ENCODE peak calls at places on chromosomes 16 and 17, in ten cellular contexts. One of them, this sample, is unnamed.

GRCh38 chr17:35738519-35739133 is 7.2 kb downstream of the RASL10B start:
- DNase-seq in CD4-positive, alpha-beta memory T cell: no peak
- DNase-seq in mesendoderm: no peak
- DNase-seq in pancreas: no peak
- DNase-seq in tibial nerve: no peak
- DNase-seq in NCI-H460: no peak
- DNase-seq in IMR-90: no peak
- DNase-seq in non-pigmented ciliary epithelial cell: no peak
- DNase-seq in GM04504: no peak
- DNase-seq in Peyer's patch: no peak
- DNase-seq in this sample: no peak

GRCh38 chr16:70681382-70682238 is 4.2 kb downstream of the MTSS2 start:
- DNase-seq in CD4-positive, alpha-beta memory T cell: no peak
- DNase-seq in mesendoderm: no peak
- DNase-seq in pancreas: no peak
- DNase-seq in tibial nerve: no peak
- DNase-seq in NCI-H460: no peak
- DNase-seq in IMR-90: no peak
- DNase-seq in non-pigmented ciliary epithelial cell: no peak
- DNase-seq in GM04504: no peak
- DNase-seq in Peyer's patch: no peak
- DNase-seq in this sample: no peak

GRCh38 chr16:89035698-89036570 is 57.7 kb upstream of the ACSF3 start:
- DNase-seq in CD4-positive, alpha-beta memory T cell: no peak
- DNase-seq in mesendoderm: no peak
- DNase-seq in pancreas: no peak
- DNase-seq in tibial nerve: no peak
- DNase-seq in NCI-H460: no peak
- DNase-seq in IMR-90: no peak
- DNase-seq in non-pigmented ciliary epithelial cell: no peak
- DNase-seq in GM04504: no peak
- DNase-seq in Peyer's patch: no peak
- DNase-seq in this sample: no peak

GRCh38 chr17:16046966-16047365 is 47.3 kb downstream of the TTC19 start:
- DNase-seq in CD4-positive, alpha-beta memory T cell: no peak
- DNase-seq in mesendoderm: no peak
- DNase-seq in pancreas: no peak
- DNase-seq in tibial nerve: no peak
- DNase-seq in NCI-H460: no peak
- DNase-seq in IMR-90: peak
- DNase-seq in non-pigmented ciliary epithelial cell: peak
- DNase-seq in GM04504: no peak
- DNase-seq in Peyer's patch: no peak
- DNase-seq in this sample: no peak

GRCh38 chr16:49884033-49884707 is 28.3 kb upstream of the ZNF423 start:
- DNase-seq in CD4-positive, alpha-beta memory T cell: no peak
- DNase-seq in mesendoderm: peak
- DNase-seq in pancreas: no peak
- DNase-seq in tibial nerve: no peak
- DNase-seq in NCI-H460: no peak
- DNase-seq in IMR-90: no peak
- DNase-seq in non-pigmented ciliary epithelial cell: no peak
- DNase-seq in GM04504: no peak
- DNase-seq in Peyer's patch: peak
- DNase-seq in this sample: peak

GRCh38 chr17:68603663-68604062 is 2.5 kb upstream of the FAM20A start:
- DNase-seq in CD4-positive, alpha-beta memory T cell: no peak
- DNase-seq in mesendoderm: no peak
- DNase-seq in pancreas: no peak
- DNase-seq in tibial nerve: no peak
- DNase-seq in NCI-H460: no peak
- DNase-seq in IMR-90: no peak
- DNase-seq in non-pigmented ciliary epithelial cell: no peak
- DNase-seq in GM04504: no peak
- DNase-seq in Peyer's patch: no peak
- DNase-seq in this sample: no peak

GRCh38 chr17:29155235-29155965 is 24.8 kb downstream of the MYO18A start:
- DNase-seq in CD4-positive, alpha-beta memory T cell: peak
- DNase-seq in mesendoderm: peak
- DNase-seq in pancreas: peak
- DNase-seq in tibial nerve: no peak
- DNase-seq in NCI-H460: peak
- DNase-seq in IMR-90: peak
- DNase-seq in non-pigmented ciliary epithelial cell: no peak
- DNase-seq in GM04504: no peak
- DNase-seq in Peyer's patch: peak
- DNase-seq in this sample: peak

GRCh38 chr16:72523087-72523486 is 351.1 kb upstream of the PMFBP1 start:
- DNase-seq in CD4-positive, alpha-beta memory T cell: no peak
- DNase-seq in mesendoderm: no peak
- DNase-seq in pancreas: no peak
- DNase-seq in tibial nerve: no peak
- DNase-seq in NCI-H460: no peak
- DNase-seq in IMR-90: no peak
- DNase-seq in non-pigmented ciliary epithelial cell: no peak
- DNase-seq in GM04504: no peak
- DNase-seq in Peyer's patch: no peak
- DNase-seq in this sample: no peak

GRCh38 chr16:79299154-79299799 is 301.3 kb downstream of the MAF start:
- DNase-seq in CD4-positive, alpha-beta memory T cell: no peak
- DNase-seq in mesendoderm: no peak
- DNase-seq in pancreas: no peak
- DNase-seq in tibial nerve: no peak
- DNase-seq in NCI-H460: no peak
- DNase-seq in IMR-90: no peak
- DNase-seq in non-pigmented ciliary epithelial cell: no peak
- DNase-seq in GM04504: no peak
- DNase-seq in Peyer's patch: no peak
- DNase-seq in this sample: no peak

GRCh38 chr16:27455700-27456099 is 53.7 kb downstream of the IL21R start:
- DNase-seq in CD4-positive, alpha-beta memory T cell: peak
- DNase-seq in mesendoderm: no peak
- DNase-seq in pancreas: no peak
- DNase-seq in tibial nerve: no peak
- DNase-seq in NCI-H460: no peak
- DNase-seq in IMR-90: no peak
- DNase-seq in non-pigmented ciliary epithelial cell: no peak
- DNase-seq in GM04504: no peak
- DNase-seq in Peyer's patch: no peak
- DNase-seq in this sample: no peak

GRCh38 chr16:73848993-73849392 is 447.6 kb upstream of the PSMD7 start:
- DNase-seq in CD4-positive, alpha-beta memory T cell: no peak
- DNase-seq in mesendoderm: no peak
- DNase-seq in pancreas: no peak
- DNase-seq in tibial nerve: no peak
- DNase-seq in NCI-H460: peak
- DNase-seq in IMR-90: no peak
- DNase-seq in non-pigmented ciliary epithelial cell: no peak
- DNase-seq in GM04504: no peak
- DNase-seq in Peyer's patch: peak
- DNase-seq in this sample: peak

GRCh38 chr16:87295259-87295658 is 21.9 kb downstream of the C16orf95 start:
- DNase-seq in CD4-positive, alpha-beta memory T cell: peak
- DNase-seq in mesendoderm: peak
- DNase-seq in pancreas: no peak
- DNase-seq in tibial nerve: no peak
- DNase-seq in NCI-H460: no peak
- DNase-seq in IMR-90: no peak
- DNase-seq in non-pigmented ciliary epithelial cell: no peak
- DNase-seq in GM04504: no peak
- DNase-seq in Peyer's patch: no peak
- DNase-seq in this sample: no peak

GRCh38 chr16:84672276-84673202 is 24.2 kb downstream of the KLHL36 start:
- DNase-seq in CD4-positive, alpha-beta memory T cell: peak
- DNase-seq in mesendoderm: peak
- DNase-seq in pancreas: peak
- DNase-seq in tibial nerve: peak
- DNase-seq in NCI-H460: peak
- DNase-seq in IMR-90: peak
- DNase-seq in non-pigmented ciliary epithelial cell: no peak
- DNase-seq in GM04504: peak
- DNase-seq in Peyer's patch: peak
- DNase-seq in this sample: peak

GRCh38 chr17:6544770-6545169 is 11.6 kb downstream of the PITPNM3 start:
- DNase-seq in CD4-positive, alpha-beta memory T cell: no peak
- DNase-seq in mesendoderm: no peak
- DNase-seq in pancreas: no peak
- DNase-seq in tibial nerve: no peak
- DNase-seq in NCI-H460: no peak
- DNase-seq in IMR-90: no peak
- DNase-seq in non-pigmented ciliary epithelial cell: no peak
- DNase-seq in GM04504: no peak
- DNase-seq in Peyer's patch: no peak
- DNase-seq in this sample: no peak

GRCh38 chr16:10868562-10869469 is 8.2 kb upstream of the CIITA start:
- DNase-seq in CD4-positive, alpha-beta memory T cell: no peak
- DNase-seq in mesendoderm: no peak
- DNase-seq in pancreas: no peak
- DNase-seq in tibial nerve: no peak
- DNase-seq in NCI-H460: no peak
- DNase-seq in IMR-90: no peak
- DNase-seq in non-pigmented ciliary epithelial cell: no peak
- DNase-seq in GM04504: no peak
- DNase-seq in Peyer's patch: peak
- DNase-seq in this sample: peak

GRCh38 chr16:24701521-24701951 is 27.9 kb upstream of the TNRC6A start:
- DNase-seq in CD4-positive, alpha-beta memory T cell: no peak
- DNase-seq in mesendoderm: no peak
- DNase-seq in pancreas: no peak
- DNase-seq in tibial nerve: peak
- DNase-seq in NCI-H460: no peak
- DNase-seq in IMR-90: peak
- DNase-seq in non-pigmented ciliary epithelial cell: no peak
- DNase-seq in GM04504: peak
- DNase-seq in Peyer's patch: no peak
- DNase-seq in this sample: no peak

GRCh38 chr16:82987767-82988166 is 361.0 kb downstream of the CDH13 start:
- DNase-seq in CD4-positive, alpha-beta memory T cell: no peak
- DNase-seq in mesendoderm: no peak
- DNase-seq in pancreas: no peak
- DNase-seq in tibial nerve: no peak
- DNase-seq in NCI-H460: no peak
- DNase-seq in IMR-90: peak
- DNase-seq in non-pigmented ciliary epithelial cell: no peak
- DNase-seq in GM04504: no peak
- DNase-seq in Peyer's patch: no peak
- DNase-seq in this sample: no peak

GRCh38 chr16:10256855-10257641 is 74.8 kb upstream of the GRIN2A start:
- DNase-seq in CD4-positive, alpha-beta memory T cell: peak
- DNase-seq in mesendoderm: peak
- DNase-seq in pancreas: peak
- DNase-seq in tibial nerve: no peak
- DNase-seq in NCI-H460: peak
- DNase-seq in IMR-90: no peak
- DNase-seq in non-pigmented ciliary epithelial cell: no peak
- DNase-seq in GM04504: peak
- DNase-seq in Peyer's patch: peak
- DNase-seq in this sample: peak